ENCODE peak calls at places on chromosome 10, in seven cellular contexts. Y, O, G, U, N, Z and L are unnamed samples.

GRCh38 chr10:62121197-62121550 is 147.5 kb downstream of the RTKN2 start:
- DNase-seq in Y (no peak), O (no peak), G (no peak), U (no peak), N (no peak), Z (no peak), L (no peak)

GRCh38 chr10:133167693-133168616 is 7.9 kb downstream of the KNDC1 start:
- DNase-seq in Y (no peak), O (no peak), G (no peak), U (no peak), N (peak; percentile 30), Z (no peak), L (no peak)

GRCh38 chr10:51297438-51297837 is 223.2 kb downstream of the PRKG1 start:
- DNase-seq in Y (no peak), O (no peak), G (no peak), U (no peak), N (no peak), Z (no peak), L (no peak)

GRCh38 chr10:70477661-70478162 is 855 bp upstream of the PALD1 start:
- DNase-seq in Y (peak; percentile 82), O (no peak), G (peak; percentile 13), U (peak; percentile 85), N (no peak), Z (peak; percentile 45), L (no peak)

GRCh38 chr10:125840955-125841354 is 17.6 kb downstream of the BCCIP start:
- DNase-seq in Y (no peak), O (no peak), G (no peak), U (no peak), N (no peak), Z (no peak), L (no peak)

GRCh38 chr10:81876253-81876731 is 1.3 kb downstream of the NRG3 start:
- DNase-seq in Y (no peak), O (no peak), G (no peak), U (no peak), N (no peak), Z (no peak), L (no peak)

GRCh38 chr10:71737356-71738172 is 18.0 kb upstream of the C10orf105 start:
- DNase-seq in Y (no peak), O (no peak), G (no peak), U (no peak), N (no peak), Z (no peak), L (no peak)

GRCh38 chr10:34689053-34689452 is 126.0 kb downstream of the PARD3 start:
- DNase-seq in Y (no peak), O (no peak), G (no peak), U (no peak), N (no peak), Z (no peak), L (no peak)

GRCh38 chr10:34670101-34670500 is 145.0 kb downstream of the PARD3 start:
- DNase-seq in Y (no peak), O (no peak), G (no peak), U (no peak), N (no peak), Z (no peak), L (no peak)

GRCh38 chr10:14415676-14416307 is 85.1 kb upstream of the FRMD4A start:
- DNase-seq in Y (no peak), O (no peak), G (no peak), U (no peak), N (no peak), Z (no peak), L (no peak)

GRCh38 chr10:336247-336646 is 201.0 kb downstream of the ZMYND11 start:
- DNase-seq in Y (no peak), O (no peak), G (no peak), U (no peak), N (no peak), Z (no peak), L (no peak)

GRCh38 chr10:80158598-80159127 is 26.1 kb downstream of the PLAC9 start:
- DNase-seq in Y (peak; percentile 94), O (peak; percentile 94), G (no peak), U (peak; percentile 82), N (peak; percentile 94), Z (peak; percentile 92), L (no peak)

GRCh38 chr10:88004451-88004850 is 141.0 kb downstream of the PTEN start:
- DNase-seq in Y (no peak), O (no peak), G (no peak), U (no peak), N (no peak), Z (no peak), L (no peak)

GRCh38 chr10:99612167-99612831 is 7.9 kb downstream of the SLC25A28 start:
- DNase-seq in Y (peak; percentile 55), O (peak; percentile 48), G (peak; percentile 63), U (peak; percentile 59), N (no peak), Z (peak; percentile 31), L (no peak)

GRCh38 chr10:103709341-103709920 is 145.9 kb downstream of the SH3PXD2A start:
- DNase-seq in Y (peak; percentile 67), O (no peak), G (no peak), U (peak; percentile 28), N (no peak), Z (no peak), L (no peak)

GRCh38 chr10:127151981-127152699 is 44.3 kb downstream of the INSYN2A start:
- DNase-seq in Y (peak; percentile 64), O (no peak), G (peak; percentile 24), U (no peak), N (no peak), Z (no peak), L (no peak)

GRCh38 chr10:51804861-51805260 is 105.5 kb upstream of the CSTF2T start:
- DNase-seq in Y (no peak), O (no peak), G (no peak), U (no peak), N (no peak), Z (no peak), L (no peak)

GRCh38 chr10:109062371-109062770 is 860.9 kb downstream of the XPNPEP1 start:
- DNase-seq in Y (no peak), O (no peak), G (no peak), U (no peak), N (no peak), Z (no peak), L (no peak)

GRCh38 chr10:3102721-3103410 is 35.5 kb downstream of the PFKP start:
- DNase-seq in Y (no peak), O (no peak), G (peak; percentile 5), U (no peak), N (no peak), Z (no peak), L (no peak)

GRCh38 chr10:49080071-49080470 is 35.3 kb downstream of the VSTM4 start:
- DNase-seq in Y (no peak), O (no peak), G (no peak), U (no peak), N (no peak), Z (no peak), L (peak; percentile 15)

GRCh38 chr10:60914676-60915075 is 29.3 kb downstream of the RHOBTB1 start:
- DNase-seq in Y (no peak), O (peak; percentile 36), G (no peak), U (no peak), N (peak; percentile 64), Z (peak; percentile 34), L (no peak)

GRCh38 chr10:1166101-1166827 is 110.1 kb downstream of the WDR37 start:
- DNase-seq in Y (no peak), O (no peak), G (no peak), U (no peak), N (peak; percentile 44), Z (no peak), L (peak; percentile 21)

GRCh38 chr10:112515126-112515525 is 68.1 kb downstream of the VTI1A start:
- DNase-seq in Y (no peak), O (no peak), G (no peak), U (no peak), N (no peak), Z (no peak), L (no peak)
- TF ChIP-seq CTCF in Y (no peak), O (no peak), G (no peak), U (no peak), N (no peak), Z (no peak), L (no peak)

GRCh38 chr10:4671451-4672145 is 154.4 kb upstream of the AKR1E2 start:
- DNase-seq in Y (no peak), O (no peak), G (no peak), U (peak; percentile 77), N (no peak), Z (no peak), L (no peak)

GRCh38 chr10:4673279-4674040 is 152.5 kb upstream of the AKR1E2 start:
- DNase-seq in Y (no peak), O (no peak), G (no peak), U (no peak), N (no peak), Z (no peak), L (no peak)

GRCh38 chr10:4669585-4669984 is 156.4 kb upstream of the AKR1E2 start:
- DNase-seq in Y (no peak), O (no peak), G (no peak), U (no peak), N (no peak), Z (no peak), L (no peak)

GRCh38 chr10:4672199-4672598 is 153.8 kb upstream of the AKR1E2 start:
- DNase-seq in Y (no peak), O (no peak), G (no peak), U (no peak), N (no peak), Z (no peak), L (no peak)

GRCh38 chr10:4670737-4671136 is 155.3 kb upstream of the AKR1E2 start:
- DNase-seq in Y (no peak), O (no peak), G (no peak), U (no peak), N (no peak), Z (no peak), L (no peak)
- H3K27ac ChIP-seq in Y (no peak overlapping the region), O (peak overlapping the region; percentile 68), G (no peak overlapping the region), U (peak overlapping the region; percentile 69), N (peak overlapping the region; percentile 73), Z (peak overlapping the region; percentile 57), L (no peak overlapping the region)

GRCh38 chr10:113858541-113858940 is 4.1 kb downstream of the NHLRC2 start:
- DNase-seq in Y (no peak), O (peak; percentile 13), G (no peak), U (no peak), N (no peak), Z (no peak), L (no peak)
- H3K4me3 ChIP-seq in Y (no peak overlapping the region), O (no peak overlapping the region), G (no peak overlapping the region), U (no peak overlapping the region), N (no peak overlapping the region), Z (peak overlapping the region; percentile 85), L (no peak overlapping the region)

GRCh38 chr10:96025566-96025965 is 17.8 kb upstream of the CCNJ start:
- DNase-seq in Y (no peak), O (no peak), G (peak; percentile 32), U (peak; percentile 34), N (no peak), Z (no peak), L (no peak)
- TF ChIP-seq CTCF in Y (no peak), O (no peak), G (peak; percentile 12), U (peak; percentile 40), N (no peak), Z (no peak), L (no peak)

DNA sequence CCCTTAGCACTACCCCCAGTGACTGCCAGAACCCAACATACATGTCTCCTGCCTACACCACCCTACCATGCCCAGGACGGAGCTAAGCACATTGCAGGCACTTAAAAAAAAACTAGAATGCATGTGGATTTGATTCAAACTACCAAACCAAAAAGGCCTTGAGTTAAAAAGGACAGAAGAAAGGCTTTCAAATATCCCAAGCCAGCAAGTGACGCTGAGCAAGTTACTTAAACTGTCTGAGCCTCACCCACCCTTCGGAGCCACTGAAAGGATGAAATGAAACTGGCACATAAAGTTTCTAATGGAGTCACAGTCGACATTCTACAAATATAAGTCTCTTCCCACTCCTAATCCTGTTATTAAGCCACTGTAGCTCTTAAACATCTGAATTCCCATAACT is 1.8 kb downstream of the CPXM2 start:
- DNase-seq in Y (no peak), O (no peak), G (no peak), U (no peak), N (no peak), Z (no peak), L (no peak)
- H3K27ac ChIP-seq in Y (no peak overlapping the region), O (no peak overlapping the region), G (no peak overlapping the region), U (no peak overlapping the region), N (no peak overlapping the region), Z (peak overlapping the region; percentile 75), L (no peak overlapping the region)